ENCODE peak calls at places on chromosomes 5 and 9, in eight cellular contexts. R is AG04450, S is RWPE1, V is breast epithelium, O is heart right ventricle, M is brain microvascular endothelial cell, C is mammary epithelial cell, J is cardiac muscle cell. Y is an unnamed sample.

GRCh38 chr5:147869112-147869511 is 9.4 kb upstream of the SCGB3A2 start:
- DNase-seq in R (no peak), S (no peak), V (no peak), O (no peak), M (no peak), C (no peak), J (no peak), Y (no peak)

GRCh38 chr5:180494510-180495181 is 467 bp downstream of the CNOT6 start:
- DNase-seq in R (no peak), S (peak), V (peak), O (peak), M (no peak), C (peak), J (peak), Y (peak)

GRCh38 chr5:157116483-157116954 is 7.7 kb upstream of the HAVCR2 start:
- DNase-seq in R (no peak), S (no peak), V (no peak), O (no peak), M (no peak), C (no peak), J (no peak), Y (no peak)

GRCh38 chr5:141359790-141360426 is at the start of gene PCDHGB2:
- DNase-seq in R (no peak), S (peak), V (no peak), O (no peak), M (no peak), C (no peak), J (peak), Y (no peak)

GRCh38 chr5:81334304-81335061 is 33.1 kb downstream of the ZCCHC9 start:
- DNase-seq in R (no peak), S (no peak), V (no peak), O (no peak), M (no peak), C (no peak), J (no peak), Y (no peak)

GRCh38 chr9:21096172-21096900 is 18.6 kb upstream of the IFNB1 start:
- DNase-seq in R (peak), S (peak), V (no peak), O (no peak), M (peak), C (peak), J (no peak), Y (peak)

GRCh38 chr5:168269950-168270349 is 21.5 kb upstream of the WWC1 start:
- DNase-seq in R (no peak), S (no peak), V (no peak), O (no peak), M (no peak), C (no peak), J (no peak), Y (no peak)

GRCh38 chr5:107580902-107581823 is 89.6 kb downstream of the EFNA5 start:
- DNase-seq in R (no peak), S (no peak), V (no peak), O (no peak), M (no peak), C (peak), J (no peak), Y (no peak)

GRCh38 chr9:3181049-3181953 is 337.4 kb upstream of the PUM3 start:
- DNase-seq in R (no peak), S (peak), V (no peak), O (peak), M (no peak), C (peak), J (peak), Y (no peak)

GRCh38 chr5:136038635-136039034 is 9.8 kb downstream of the TGFBI start:
- DNase-seq in R (peak), S (no peak), V (no peak), O (no peak), M (no peak), C (no peak), J (no peak), Y (no peak)

GRCh38 chr9:16701347-16701746 is 169.1 kb downstream of the BNC2 start:
- DNase-seq in R (no peak), S (no peak), V (no peak), O (no peak), M (no peak), C (no peak), J (no peak), Y (no peak)

GRCh38 chr9:134575103-134575816 is 66.3 kb upstream of the COL5A1 start:
- DNase-seq in R (no peak), S (no peak), V (no peak), O (no peak), M (no peak), C (no peak), J (no peak), Y (no peak)

GRCh38 chr5:107389130-107389553 is 281.6 kb downstream of the EFNA5 start:
- DNase-seq in R (no peak), S (peak), V (no peak), O (no peak), M (peak), C (peak), J (no peak), Y (peak)

GRCh38 chr5:151892393-151892792 is 32.3 kb downstream of the GLRA1 start:
- DNase-seq in R (no peak), S (no peak), V (no peak), O (no peak), M (no peak), C (no peak), J (no peak), Y (no peak)

GRCh38 chr5:134794136-134794535 is 35.6 kb downstream of the DDX46 start:
- DNase-seq in R (no peak), S (no peak), V (no peak), O (no peak), M (no peak), C (peak), J (no peak), Y (no peak)

GRCh38 chr9:100350188-100350587 is 2.6 kb downstream of the TEX10 start:
- DNase-seq in R (no peak), S (no peak), V (no peak), O (no peak), M (no peak), C (no peak), J (no peak), Y (no peak)

GRCh38 chr5:37665272-37665671 is 174.6 kb downstream of the GDNF start:
- DNase-seq in R (peak), S (no peak), V (no peak), O (no peak), M (peak), C (no peak), J (no peak), Y (no peak)

GRCh38 chr5:93512799-93513198 is 68.2 kb downstream of the NR2F1-AS1 start:
- DNase-seq in R (peak), S (no peak), V (no peak), O (no peak), M (peak), C (peak), J (no peak), Y (no peak)

GRCh38 chr5:130908186-130908585 is 256.9 kb downstream of the HINT1 start:
- DNase-seq in R (no peak), S (no peak), V (no peak), O (no peak), M (no peak), C (no peak), J (no peak), Y (no peak)

DNA sequence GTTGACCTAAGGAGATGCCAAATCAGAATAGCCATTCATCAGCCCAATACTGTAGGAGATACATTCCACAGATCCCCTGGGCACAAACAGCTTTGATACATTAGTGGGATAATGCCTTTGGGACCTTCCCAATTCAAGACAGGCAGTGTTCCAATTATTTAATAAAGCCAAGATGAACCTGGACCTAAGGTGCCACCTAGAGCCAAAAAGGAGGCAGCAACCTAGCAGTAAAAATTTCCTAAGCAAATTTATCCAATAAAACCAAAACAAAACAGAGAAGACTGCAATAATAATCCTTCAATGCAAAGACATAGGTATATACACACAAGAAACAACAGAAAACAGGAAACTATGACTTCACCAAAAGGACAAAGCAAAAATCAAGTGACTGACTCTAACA is 253.0 kb downstream of the HINT1 start:
- DNase-seq in R (no peak), S (peak), V (no peak), O (no peak), M (no peak), C (peak), J (no peak), Y (no peak)
- TF ChIP-seq CTCF in R (no peak), S (no peak), V (no peak), O (no peak), M (peak), C (peak), J (peak), Y (no peak)

DNA sequence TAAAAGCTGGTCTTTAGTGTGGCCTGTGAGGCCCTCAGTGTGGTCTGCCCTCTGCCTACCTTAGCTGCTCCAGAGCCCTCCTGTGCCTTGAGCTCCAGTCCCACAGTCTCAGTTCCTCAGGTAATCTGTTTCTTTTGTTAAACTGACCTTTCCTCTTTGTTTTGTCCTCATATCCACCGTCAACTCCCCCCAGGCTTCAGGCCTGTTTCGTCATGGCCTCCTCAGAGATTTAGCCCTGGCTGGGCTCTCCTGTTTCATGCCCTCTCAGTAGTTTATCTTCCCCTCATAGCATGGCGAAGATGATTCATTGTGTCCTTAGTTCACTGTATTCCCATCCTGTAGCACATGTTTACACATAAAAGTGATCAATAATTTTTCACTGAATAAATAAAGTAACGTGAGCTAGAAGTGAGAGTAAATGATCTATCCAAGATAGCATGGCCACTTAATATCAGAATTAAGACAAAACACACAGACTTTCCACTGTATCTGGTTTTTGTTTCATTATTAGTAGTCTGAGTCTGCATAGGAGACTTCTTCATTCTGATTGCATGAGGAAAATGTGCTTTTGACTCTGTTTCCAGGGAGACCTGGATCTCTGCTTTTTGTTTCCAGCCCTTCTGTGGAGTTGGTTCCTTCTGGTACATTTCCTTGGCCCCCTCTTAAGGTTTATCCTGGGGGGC is 70.4 kb downstream of the SNX24 start:
- DNase-seq in R (no peak), S (no peak), V (no peak), O (no peak), M (no peak), C (no peak), J (no peak), Y (no peak)
- H3K27ac ChIP-seq in R (peak), S (no peak), V (no peak), O (no peak), M (no peak), C (no peak), J (peak), Y (no peak)

DNA sequence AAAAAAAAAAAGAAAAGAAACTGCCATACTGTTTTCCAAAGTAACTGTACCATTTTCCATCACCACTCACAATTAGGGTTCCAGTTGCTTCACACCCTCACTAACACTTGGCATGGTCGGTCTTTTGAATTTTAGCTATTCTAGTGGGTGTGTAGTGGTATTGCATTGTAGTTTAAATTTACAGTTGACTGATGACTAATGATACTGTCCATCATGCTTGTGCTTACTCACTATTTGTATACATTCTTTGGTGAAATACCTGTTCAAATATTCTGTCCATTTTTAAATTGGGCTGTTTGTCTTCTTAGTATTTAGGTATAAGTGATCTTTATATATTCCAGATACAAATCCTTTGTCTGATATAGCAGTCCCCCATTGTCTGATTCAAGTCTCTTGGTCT is 36.2 kb upstream of the ZNF169 start:
- DNase-seq in R (no peak), S (peak), V (no peak), O (no peak), M (no peak), C (no peak), J (no peak), Y (no peak)
- TF ChIP-seq CTCF in R (no peak), S (no peak), V (no peak), O (no peak), M (no peak), C (no peak), J (no peak), Y (no peak)

GRCh38 chr5:139675825-139676224 is 27.7 kb downstream of the CXXC5 start:
- DNase-seq in R (no peak), S (no peak), V (no peak), O (no peak), M (no peak), C (no peak), J (no peak), Y (no peak)
- H3K27ac ChIP-seq in R (no peak), S (no peak), V (peak), O (no peak), M (no peak), C (no peak), J (no peak), Y (no peak)

DNA sequence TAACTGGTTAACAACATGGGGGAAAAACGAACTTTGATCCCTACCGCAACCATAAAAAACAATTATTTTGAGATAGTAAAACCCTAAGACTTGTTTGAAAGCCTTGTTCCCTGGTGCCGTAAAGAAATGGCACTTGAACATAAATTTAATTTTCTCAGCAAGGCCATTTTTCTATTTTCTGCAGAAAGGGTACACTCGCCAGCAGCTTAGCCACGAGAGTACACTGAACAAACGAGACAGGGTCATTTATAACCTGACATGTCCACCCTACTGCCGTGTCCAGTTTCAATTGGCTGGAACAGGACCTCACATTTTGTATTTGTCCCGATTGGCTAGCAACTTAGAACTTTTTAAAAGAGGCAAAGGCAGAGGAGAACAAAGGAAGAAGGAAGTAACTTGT is 26.8 kb downstream of the FBXW11 start:
- DNase-seq in R (no peak), S (no peak), V (no peak), O (no peak), M (no peak), C (no peak), J (no peak), Y (no peak)
- TF ChIP-seq CTCF in R (no peak), S (no peak), V (no peak), O (no peak), M (no peak), C (no peak), J (no peak), Y (no peak)